ENCODE peak calls at places on chromosomes 6 and 20, in five cellular contexts. B, Z, M, Q and T are unnamed samples.

GRCh38 chr20:18683839-18684238 is 96.0 kb downstream of the DTD1 start:
- DNase-seq in B (no peak), Z (no peak), M (no peak), Q (no peak), T (no peak)

GRCh38 chr20:31841928-31842327 is 3.5 kb downstream of the FOXS1 start:
- DNase-seq in B (no peak), Z (no peak), M (no peak), Q (peak; percentile 45), T (no peak)

GRCh38 chr6:52993461-52993860 is 1.6 kb downstream of the GSTA4 start:
- DNase-seq in B (no peak), Z (no peak), M (no peak), Q (no peak), T (no peak)

GRCh38 chr6:139112146-139112545 is 22.7 kb upstream of the HECA start:
- DNase-seq in B (no peak), Z (no peak), M (no peak), Q (peak; percentile 41), T (no peak)

GRCh38 chr6:25769983-25770382 is 15.4 kb downstream of the SLC17A4 start:
- DNase-seq in B (no peak), Z (no peak), M (no peak), Q (peak; percentile 4), T (no peak)

GRCh38 chr6:170174771-170175643 is 115.9 kb downstream of the DLL1 start:
- DNase-seq in B (no peak), Z (no peak), M (no peak), Q (no peak), T (no peak)

GRCh38 chr20:7858851-7859250 is 81.4 kb downstream of the HAO1 start:
- DNase-seq in B (no peak), Z (no peak), M (no peak), Q (no peak), T (no peak)

GRCh38 chr6:4661391-4661790 is 114.8 kb upstream of the CDYL start:
- DNase-seq in B (no peak), Z (no peak), M (no peak), Q (no peak), T (no peak)

GRCh38 chr6:56079761-56080540 is 167.4 kb downstream of the COL21A1 start:
- DNase-seq in B (no peak), Z (no peak), M (no peak), Q (no peak), T (no peak)

GRCh38 chr6:132392292-132392691 is 9.0 kb downstream of the MOXD1 start:
- DNase-seq in B (no peak), Z (no peak), M (no peak), Q (no peak), T (no peak)

GRCh38 chr6:67881706-67882065 is 753.4 kb upstream of the ADGRB3 start:
- DNase-seq in B (no peak), Z (no peak), M (no peak), Q (no peak), T (no peak)

GRCh38 chr20:41615671-41616070 is 2.5 kb downstream of the CHD6 start:
- DNase-seq in B (no peak), Z (no peak), M (no peak), Q (no peak), T (no peak)

GRCh38 chr6:158911746-158912158 is 88.2 kb downstream of the RSPH3 start:
- DNase-seq in B (no peak), Z (no peak), M (no peak), Q (no peak), T (no peak)

GRCh38 chr20:408843-409696 is 971 bp downstream of the RBCK1 start:
- DNase-seq in B (no peak), Z (no peak), M (no peak), Q (no peak), T (no peak)

GRCh38 chr20:1633535-1633934 is 13.7 kb upstream of the SIRPB1 start:
- DNase-seq in B (peak; percentile 13), Z (peak; percentile 13), M (no peak), Q (no peak), T (no peak)

GRCh38 chr6:24205020-24205492 is 79.0 kb downstream of the NRSN1 start:
- DNase-seq in B (peak; percentile 62), Z (peak; percentile 28), M (peak; percentile 12), Q (peak; percentile 14), T (peak; percentile 26)

GRCh38 chr20:642398-643174 is 10.4 kb downstream of the SRXN1 start:
- DNase-seq in B (no peak), Z (no peak), M (no peak), Q (no peak), T (no peak)

GRCh38 chr20:1810926-1811620 is 84.1 kb upstream of the SIRPA start:
- DNase-seq in B (no peak), Z (no peak), M (no peak), Q (no peak), T (no peak)

GRCh38 chr6:160132776-160133338 is 11.2 kb downstream of the SLC22A1 start:
- DNase-seq in B (no peak), Z (no peak), M (no peak), Q (peak; percentile 25), T (peak; percentile 40)

GRCh38 chr6:1729133-1729751 is 119.5 kb downstream of the FOXC1 start:
- DNase-seq in B (no peak), Z (no peak), M (no peak), Q (peak; percentile 63), T (no peak)

GRCh38 chr6:129324345-129324744 is 385.6 kb downstream of the ARHGAP18 start:
- DNase-seq in B (no peak), Z (no peak), M (no peak), Q (no peak), T (no peak)

GRCh38 chr6:6697620-6698019 is 109.1 kb downstream of the LY86 start:
- DNase-seq in B (no peak), Z (no peak), M (no peak), Q (no peak), T (no peak)

GRCh38 chr6:88586371-88587157 is 376.9 kb downstream of the RNGTT start:
- DNase-seq in B (no peak), Z (no peak), M (no peak), Q (no peak), T (no peak)

GRCh38 chr6:150740453-150740852 is 125.0 kb upstream of the MTHFD1L start:
- DNase-seq in B (no peak), Z (no peak), M (no peak), Q (no peak), T (no peak)

GRCh38 chr6:130494745-130495144 is 128.9 kb downstream of the TMEM200A start:
- DNase-seq in B (no peak), Z (no peak), M (peak; percentile 31), Q (no peak), T (no peak)

GRCh38 chr6:14286144-14286543 is 168.6 kb downstream of the CD83 start:
- DNase-seq in B (no peak), Z (peak; percentile 35), M (peak; percentile 79), Q (peak; percentile 80), T (no peak)

GRCh38 chr6:92577077-92577719 is 842.2 kb downstream of the EPHA7 start:
- DNase-seq in B (no peak), Z (no peak), M (no peak), Q (no peak), T (no peak)

GRCh38 chr20:62603021-62603906 is 39.0 kb upstream of the SLCO4A1 start:
- DNase-seq in B (no peak), Z (no peak), M (peak; percentile 84), Q (peak; percentile 65), T (peak; percentile 76)

GRCh38 chr6:141415896-141416295 is 716.8 kb upstream of the GJE1 start:
- DNase-seq in B (no peak), Z (no peak), M (peak; percentile 41), Q (no peak), T (no peak)

GRCh38 chr6:111011360-111012142 is 29.7 kb downstream of the RPF2 start:
- DNase-seq in B (peak; percentile 59), Z (peak; percentile 19), M (peak; percentile 28), Q (peak; percentile 40), T (peak; percentile 62)

DNA sequence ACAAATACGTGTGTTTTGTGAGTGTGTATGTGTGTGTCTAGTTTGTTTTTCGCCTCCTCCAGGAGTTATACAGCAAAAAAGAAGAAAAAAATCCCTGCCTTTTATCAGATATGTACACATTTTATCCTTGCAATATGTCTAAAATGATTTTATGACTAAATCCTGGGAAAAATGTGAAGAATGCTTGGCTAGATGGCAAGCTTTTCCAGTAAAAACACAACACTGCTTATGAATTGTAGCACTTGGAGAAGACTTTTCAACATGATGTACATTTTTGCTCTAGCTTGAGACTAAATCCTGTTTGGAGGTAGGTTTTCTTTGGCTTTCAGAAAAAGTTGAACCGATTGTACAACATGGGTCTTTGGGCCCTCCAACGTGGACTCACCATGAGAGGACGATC is 160.2 kb downstream of the GMPR start:
- DNase-seq in B (no peak), Z (no peak), M (peak; percentile 27), Q (no peak), T (no peak)
- TF ChIP-seq CTCF in B (no peak), Z (no peak), M (no peak), Q (no peak), T (no peak)

DNA sequence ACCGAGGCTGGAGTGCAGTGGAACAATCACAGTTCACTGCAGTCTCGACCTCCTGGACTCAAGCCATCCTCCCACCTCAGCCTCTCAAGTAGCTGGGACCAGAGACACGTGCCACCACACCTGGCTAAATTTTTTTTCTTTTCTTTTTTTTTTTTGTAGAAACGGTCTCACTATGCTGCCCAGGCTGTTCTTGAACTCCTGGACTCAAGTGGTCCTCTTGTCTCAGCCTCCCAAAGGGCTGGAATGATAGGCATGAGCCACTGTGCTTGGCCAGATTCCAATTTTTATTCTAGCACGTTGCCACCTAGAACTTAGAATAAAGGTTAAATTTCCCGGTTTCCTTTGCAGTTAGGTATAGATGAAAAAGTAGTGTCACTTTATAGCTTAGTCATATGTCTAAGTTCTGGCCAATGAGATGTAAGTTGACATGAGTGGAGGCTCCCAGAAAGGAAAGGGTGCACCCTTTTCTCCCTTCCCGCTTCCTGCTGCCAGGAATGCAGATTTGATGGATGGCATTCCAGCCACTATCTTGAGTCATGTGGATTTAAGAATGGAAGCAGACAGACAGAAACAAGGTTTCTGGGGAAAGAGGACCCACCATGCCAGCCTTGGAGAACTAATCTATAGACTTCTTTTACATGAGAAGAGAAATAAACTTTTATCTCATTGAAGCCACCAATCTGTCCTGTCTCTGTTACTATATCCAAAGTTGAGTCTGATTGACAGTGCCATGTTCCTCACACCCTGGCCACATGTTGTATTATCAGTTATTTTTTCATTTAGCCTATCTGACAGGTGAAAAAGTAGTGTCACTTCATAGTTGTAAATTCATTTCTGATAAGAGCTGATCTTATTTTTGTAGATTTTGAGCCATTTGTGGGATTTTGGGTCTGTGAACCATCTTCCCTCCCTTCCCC is 60.6 kb upstream of the NCOA3 start:
- DNase-seq in B (peak; percentile 20), Z (no peak), M (no peak), Q (peak; percentile 84), T (no peak)
- TF ChIP-seq CTCF in B (no peak), Z (no peak), M (no peak), Q (no peak), T (no peak)

GRCh38 chr6:107869871-107870270 is 45.8 kb upstream of the SCML4 start:
- DNase-seq in B (no peak), Z (no peak), M (no peak), Q (no peak), T (no peak)
- TF ChIP-seq CTCF in B (no peak), Z (peak; percentile 11), M (no peak), Q (no peak), T (no peak)

DNA sequence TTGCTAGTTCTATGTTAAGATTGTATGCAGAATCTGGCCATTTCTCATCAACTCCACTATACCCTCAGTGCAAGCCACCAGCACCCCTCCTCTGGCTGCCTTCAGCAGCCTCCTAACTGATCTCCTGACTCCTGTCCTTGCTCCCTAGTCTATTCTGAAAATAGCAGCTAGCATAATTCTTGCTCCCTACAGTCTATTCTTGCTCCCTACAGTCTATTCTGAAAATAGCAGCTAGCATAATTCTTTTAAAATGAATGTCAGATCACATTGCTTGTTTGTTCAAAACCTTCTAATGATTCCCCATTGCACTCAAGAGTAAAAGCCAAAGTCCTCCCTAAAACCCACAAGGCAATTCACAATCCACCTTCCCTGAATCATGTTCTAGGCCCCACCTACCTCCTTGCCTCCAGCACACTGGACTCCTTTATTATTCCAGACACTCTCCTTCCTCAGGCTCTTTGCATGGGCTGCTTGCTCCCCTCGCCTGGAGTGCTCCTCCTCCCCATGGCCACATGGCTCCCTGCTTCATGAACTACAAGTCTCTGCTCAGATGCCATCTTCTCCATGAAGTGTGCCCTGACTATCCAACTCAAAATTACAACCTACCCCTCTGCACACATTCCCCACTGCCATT is 164.2 kb upstream of the TNFAIP3 start:
- DNase-seq in B (no peak), Z (no peak), M (no peak), Q (no peak), T (no peak)
- TF ChIP-seq CTCF in B (no peak), Z (no peak), M (no peak), Q (no peak), T (no peak)